ENCODE peak calls at places on chromosomes 1 and 21, in five cellular contexts. M is AG04450, K is C1 segment of cervical spinal cord, O is epithelial cell of esophagus, G is heart left ventricle. Y is an unnamed sample.

GRCh38 chr1:215517441-215517891 is 49.6 kb upstream of the KCTD3 start:
- DNase-seq in M (peak), K (no peak), O (peak), G (no peak), Y (peak)

GRCh38 chr1:54811066-54811465 is 9.9 kb upstream of the TTC22 start:
- DNase-seq in M (no peak), K (no peak), O (no peak), G (no peak), Y (no peak)

GRCh38 chr1:158019177-158019868 is 25.9 kb downstream of the KIRREL1 start:
- DNase-seq in M (peak), K (no peak), O (peak), G (peak), Y (peak)

GRCh38 chr21:39377444-39378050 is 28.7 kb upstream of the HMGN1 start:
- DNase-seq in M (no peak), K (no peak), O (peak), G (no peak), Y (peak)

GRCh38 chr1:29798699-29799566 is 562.6 kb downstream of the PTPRU start:
- DNase-seq in M (no peak), K (no peak), O (peak), G (no peak), Y (peak)

GRCh38 chr1:29829448-29830344 is 593.4 kb downstream of the PTPRU start:
- DNase-seq in M (no peak), K (no peak), O (no peak), G (no peak), Y (no peak)

GRCh38 chr1:186503210-186503609 is 42.3 kb upstream of the PDC start:
- DNase-seq in M (no peak), K (no peak), O (peak), G (no peak), Y (peak)

GRCh38 chr1:198024782-198025181 is 107.6 kb downstream of the LHX9 start:
- DNase-seq in M (no peak), K (no peak), O (peak), G (no peak), Y (peak)

GRCh38 chr1:21937372-21938121 is 437 bp upstream of the HSPG2 start:
- DNase-seq in M (peak), K (peak), O (peak), G (peak), Y (no peak)

GRCh38 chr1:207991331-207991914 is 80.5 kb upstream of the CD34 start:
- DNase-seq in M (no peak), K (no peak), O (no peak), G (no peak), Y (no peak)

GRCh38 chr1:159992161-159992560 is 38.1 kb upstream of the SLAMF9 start:
- DNase-seq in M (no peak), K (no peak), O (no peak), G (no peak), Y (no peak)

GRCh38 chr1:214310010-214310409 is 29.1 kb downstream of the SMYD2 start:
- DNase-seq in M (no peak), K (no peak), O (no peak), G (no peak), Y (no peak)

GRCh38 chr21:34983680-34984086 is 65.4 kb downstream of the RUNX1 start:
- DNase-seq in M (no peak), K (no peak), O (peak), G (no peak), Y (peak)

GRCh38 chr1:228862542-228863505 is 127.5 kb downstream of the RHOU start:
- DNase-seq in M (no peak), K (no peak), O (no peak), G (no peak), Y (no peak)

GRCh38 chr1:39751595-39751994 is 12.9 kb downstream of the PPIE start:
- DNase-seq in M (no peak), K (no peak), O (no peak), G (no peak), Y (no peak)